ENCODE peak calls at places on chromosome 20, in four cellular contexts. One of them, this sample, is unnamed.

GRCh38 chr20:62485062-62485700 is 9.4 kb upstream of the GATA5 start:
- DNase-seq in amygdala: no peak
- DNase-seq in HAP-1: no peak
- DNase-seq in stimulated activated CD4-positive, alpha-beta T cell treated with anti-CD3 and anti-CD28 coated beads, Interleukin-15, amount 100 ng/mL, for 1 hour: no peak
- DNase-seq in this sample: no peak

GRCh38 chr20:13788167-13788834 is 3.5 kb downstream of the NDUFAF5 start:
- DNase-seq in HAP-1: peak
- DNase-seq in amygdala: peak
- DNase-seq in stimulated activated CD4-positive, alpha-beta T cell treated with anti-CD3 and anti-CD28 coated beads, Interleukin-15, amount 100 ng/mL, for 1 hour: no peak
- DNase-seq in this sample: no peak

GRCh38 chr20:61725966-61726365 is 339.7 kb downstream of the TAF4 start:
- DNase-seq in HAP-1: no peak
- DNase-seq in amygdala: no peak
- DNase-seq in stimulated activated CD4-positive, alpha-beta T cell treated with anti-CD3 and anti-CD28 coated beads, Interleukin-15, amount 100 ng/mL, for 1 hour: no peak
- DNase-seq in this sample: no peak

GRCh38 chr20:11094196-11094595 is 420.4 kb upstream of the JAG1 start:
- DNase-seq in amygdala: no peak
- DNase-seq in stimulated activated CD4-positive, alpha-beta T cell treated with anti-CD3 and anti-CD28 coated beads, Interleukin-15, amount 100 ng/mL, for 1 hour: no peak
- DNase-seq in HAP-1: no peak
- DNase-seq in this sample: no peak

GRCh38 chr20:11826334-11826733 is 91.4 kb upstream of the BTBD3 start:
- DNase-seq in stimulated activated CD4-positive, alpha-beta T cell treated with anti-CD3 and anti-CD28 coated beads, Interleukin-15, amount 100 ng/mL, for 1 hour: no peak
- DNase-seq in amygdala: no peak
- DNase-seq in HAP-1: no peak
- DNase-seq in this sample: no peak

GRCh38 chr20:35320396-35321126 is 28.3 kb upstream of the FAM83C start:
- DNase-seq in amygdala: no peak
- DNase-seq in HAP-1: no peak
- DNase-seq in stimulated activated CD4-positive, alpha-beta T cell treated with anti-CD3 and anti-CD28 coated beads, Interleukin-15, amount 100 ng/mL, for 1 hour: no peak
- DNase-seq in this sample: no peak

GRCh38 chr20:23178806-23179205 is 92.7 kb upstream of the CD93 start:
- DNase-seq in amygdala: no peak
- DNase-seq in stimulated activated CD4-positive, alpha-beta T cell treated with anti-CD3 and anti-CD28 coated beads, Interleukin-15, amount 100 ng/mL, for 1 hour: no peak
- DNase-seq in HAP-1: no peak
- DNase-seq in this sample: no peak

GRCh38 chr20:1001981-1002681 is at the start of gene RSPO4:
- DNase-seq in amygdala: no peak
- DNase-seq in stimulated activated CD4-positive, alpha-beta T cell treated with anti-CD3 and anti-CD28 coated beads, Interleukin-15, amount 100 ng/mL, for 1 hour: no peak
- DNase-seq in HAP-1: no peak
- DNase-seq in this sample: no peak